ENCODE peak calls at places on chromosomes 4 and X, in four cellular contexts. M, K, N and Q are unnamed samples.
A peak's percentile ranks its signal among the peaks of the same experiment; 100 is the strongest.

GRCh38 chrX:100512471-100512870 is 72.3 kb upstream of the TNMD start:
- DNase-seq in K (peak; percentile 1), N (no peak), M (no peak), Q (no peak)

GRCh38 chr4:173960398-173960797 is 323.1 kb downstream of the FBXO8 start:
- DNase-seq in M (no peak), N (no peak), K (no peak), Q (no peak)

GRCh38 chrX:39946822-39947221 is 150.9 kb downstream of the BCOR start:
- DNase-seq in N (no peak), M (peak; percentile 83), K (no peak), Q (no peak)

GRCh38 chrX:31608651-31609050 is 536.8 kb upstream of the FTHL17 start:
- DNase-seq in M (no peak), K (no peak), N (no peak), Q (no peak)

GRCh38 chrX:131725001-131725654 is 181.3 kb downstream of the OR13H1 start:
- DNase-seq in K (no peak), N (no peak), M (no peak), Q (no peak)

GRCh38 chr4:121711263-121712000 is 14.7 kb upstream of the ANXA5 start:
- DNase-seq in K (no peak), M (peak; percentile 98), N (peak; percentile 73), Q (no peak)

GRCh38 chrX:9141496-9141895 is 107.6 kb upstream of the FAM9B start:
- DNase-seq in K (no peak), M (peak; percentile 39), N (no peak), Q (peak; percentile 45)

GRCh38 chrX:18887821-18888205 is 96.1 kb downstream of the PHKA2 start:
- DNase-seq in M (no peak), K (no peak), N (no peak), Q (no peak)

DNA sequence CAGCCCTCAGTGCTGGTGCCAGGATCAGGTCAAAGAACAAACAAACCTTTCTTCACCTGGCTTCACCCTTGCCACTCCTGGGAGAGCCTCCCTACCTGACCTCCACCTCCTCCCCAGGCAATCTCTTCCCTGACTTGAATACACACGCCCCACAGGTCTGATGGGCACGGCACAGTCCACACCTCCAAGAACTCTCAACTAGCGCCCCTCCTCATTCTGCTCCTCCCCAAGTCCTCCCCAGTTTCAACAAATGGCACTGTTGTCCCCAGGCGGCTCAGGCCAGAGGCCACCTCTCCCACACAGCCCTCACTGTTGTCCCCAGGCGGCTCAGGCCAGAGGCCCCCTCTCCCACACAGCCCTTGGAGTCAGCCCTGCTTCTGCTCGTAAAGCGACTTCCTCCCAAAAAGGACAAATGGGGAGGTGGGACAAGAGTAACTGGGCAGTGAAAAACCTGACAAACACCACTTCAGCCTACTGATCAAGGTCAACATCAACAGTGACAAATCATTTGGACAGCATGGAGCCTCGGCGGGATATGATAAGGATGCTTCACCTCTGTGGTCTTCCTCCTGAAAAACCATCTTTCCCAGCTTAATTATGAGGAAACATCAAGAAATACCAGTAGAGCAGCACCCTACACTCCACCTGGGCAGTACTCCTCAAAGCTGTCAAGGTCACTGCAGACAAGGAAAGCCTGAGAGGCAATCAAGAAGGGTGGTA is 2.9 kb downstream of the LETM1 start:
- DNase-seq in K (no peak), N (no peak), M (no peak), Q (no peak)
- H3K4me1 ChIP-seq in K (peaks cover 17% of the 10 kb centered on the region), N (peaks cover 12% of the 10 kb centered on the region), M (peaks cover 8% of the 10 kb centered on the region), Q (peaks cover 30% of the 10 kb centered on the region)

DNA sequence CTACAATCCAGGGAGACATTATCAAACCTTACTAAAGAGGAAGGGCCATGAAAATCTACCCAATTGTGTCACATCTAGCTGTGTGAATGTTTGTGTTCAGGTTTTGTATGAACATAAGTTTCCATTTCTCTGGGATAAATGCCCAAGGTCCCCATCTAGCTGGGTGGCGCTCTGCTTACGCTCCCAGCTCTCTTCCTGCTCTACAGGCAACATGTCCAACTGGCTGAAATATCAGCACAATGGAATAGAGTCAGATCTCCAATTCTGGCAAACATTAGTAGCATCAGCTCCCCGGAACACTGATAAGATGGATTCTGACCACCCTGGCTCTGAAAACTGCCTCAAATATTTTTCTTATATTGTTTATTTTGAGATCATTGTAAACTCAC is 74.9 kb downstream of the IRF2 start:
- DNase-seq in N (no peak), K (no peak), M (no peak), Q (no peak)
- H3K4me1 ChIP-seq in N (peaks cover 5% of the 10 kb centered on the region), K (no peaks in the 10 kb centered on the region), M (peaks cover 53% of the 10 kb centered on the region), Q (peaks cover 23% of the 10 kb centered on the region)

DNA sequence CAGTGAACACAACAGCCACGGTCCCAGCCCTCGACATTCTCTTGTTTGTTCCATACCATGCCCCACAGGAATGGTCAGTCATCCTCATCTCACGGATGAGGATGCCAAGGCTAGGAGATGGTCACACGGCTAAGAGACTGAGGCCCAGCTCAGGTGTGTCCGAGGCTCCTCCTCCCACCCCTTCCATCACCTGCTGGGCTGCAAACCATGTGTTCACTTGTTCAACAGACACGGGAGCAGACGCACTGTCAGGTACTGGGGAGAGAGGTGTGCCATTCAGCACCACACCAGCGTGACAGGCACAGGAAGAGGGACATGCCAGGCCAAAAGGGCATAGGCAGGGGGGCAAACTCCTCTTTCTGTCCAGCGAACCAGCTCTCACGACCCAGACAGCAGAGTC is 45.9 kb downstream of the ABLIM2 start:
- DNase-seq in N (no peak), K (no peak), M (no peak), Q (no peak)
- H3K4me1 ChIP-seq in N (peaks cover 4% of the 10 kb centered on the region), K (peaks cover 10% of the 10 kb centered on the region), M (no peaks in the 10 kb centered on the region), Q (peaks cover 11% of the 10 kb centered on the region)

GRCh38 chr4:3237711-3238560 is 11.0 kb upstream of the MSANTD1 start:
- DNase-seq in N (no peak), M (no peak), K (no peak), Q (no peak)

GRCh38 chr4:3235581-3235980 is 13.4 kb upstream of the MSANTD1 start:
- DNase-seq in K (no peak), M (no peak), N (no peak), Q (no peak)

GRCh38 chr4:3238721-3239120 is 10.2 kb upstream of the MSANTD1 start:
- DNase-seq in K (no peak), N (no peak), M (no peak), Q (no peak)

GRCh38 chr4:3236326-3236878 is 12.6 kb upstream of the MSANTD1 start:
- DNase-seq in N (no peak), K (no peak), M (no peak), Q (no peak)

DNA sequence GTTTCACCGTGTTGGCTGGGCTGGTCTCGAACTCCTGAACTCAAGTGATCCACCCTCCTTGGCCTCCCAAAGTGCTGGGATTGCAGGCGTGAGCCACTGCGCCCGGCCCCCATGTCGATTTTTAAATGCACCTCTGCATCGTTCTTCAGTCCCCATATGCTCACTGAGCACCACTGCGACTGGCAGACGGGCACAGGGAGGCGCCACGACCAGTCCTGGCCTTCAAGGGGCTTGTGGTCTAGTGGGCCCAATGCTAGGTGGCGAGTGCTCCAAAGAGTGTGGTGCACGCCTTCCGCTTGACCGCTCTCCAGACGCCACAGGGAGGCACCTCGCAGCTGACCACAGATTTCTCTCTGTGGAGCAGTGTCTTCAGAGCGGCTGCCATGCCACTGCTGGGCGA is 11.7 kb upstream of the MSANTD1 start:
- DNase-seq in K (no peak), M (no peak), N (no peak), Q (no peak)
- H3K4me1 ChIP-seq in K (no peaks in the 10 kb centered on the region), M (peaks cover 9% of the 10 kb centered on the region), N (no peaks in the 10 kb centered on the region), Q (no peaks in the 10 kb centered on the region)

GRCh38 chrX:65671286-65671685 is 3.8 kb downstream of the MSN start:
- DNase-seq in N (peak; percentile 66), K (no peak), M (no peak), Q (no peak)

GRCh38 chrX:65671966-65672365 is 4.5 kb downstream of the MSN start:
- DNase-seq in K (no peak), N (no peak), M (no peak), Q (no peak)

GRCh38 chrX:65673857-65674350 is 6.5 kb downstream of the MSN start:
- DNase-seq in K (no peak), N (no peak), M (no peak), Q (no peak)

GRCh38 chrX:65677954-65678469 is 10.6 kb downstream of the MSN start:
- DNase-seq in M (peak; percentile 55), K (no peak), N (no peak), Q (no peak)

DNA sequence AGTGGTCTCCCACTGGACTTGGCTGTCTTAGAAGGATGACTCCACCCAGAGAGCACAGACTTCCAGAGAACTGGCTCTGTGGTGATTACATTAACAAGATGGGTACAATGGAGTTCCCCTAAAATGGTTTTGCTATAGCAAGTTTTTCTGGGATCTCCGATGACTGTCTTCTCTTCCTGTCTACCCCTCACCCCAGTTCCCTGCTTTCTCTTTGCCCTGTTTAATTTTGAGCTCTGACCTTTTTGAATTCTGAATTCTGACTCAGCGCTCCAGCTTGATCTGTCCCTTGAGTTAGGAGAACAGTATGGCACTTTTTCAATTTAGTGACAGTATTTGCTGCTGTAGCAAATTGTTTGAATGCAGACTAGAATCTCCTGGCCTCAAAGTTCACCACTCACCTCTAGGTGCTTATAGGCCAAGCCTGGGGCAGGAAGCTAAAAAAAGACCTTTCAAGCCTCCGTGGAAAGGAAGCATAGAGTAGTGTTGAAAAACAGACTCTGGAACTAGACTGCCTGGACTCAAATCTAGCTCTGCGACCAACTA is 7.0 kb downstream of the MSN start:
- DNase-seq in M (no peak), N (no peak), K (peak; percentile 37), Q (no peak)
- H3K4me1 ChIP-seq in M (peaks cover 59% of the 10 kb centered on the region), N (peaks cover 14% of the 10 kb centered on the region), K (peaks cover 75% of the 10 kb centered on the region), Q (peaks cover 45% of the 10 kb centered on the region)

DNA sequence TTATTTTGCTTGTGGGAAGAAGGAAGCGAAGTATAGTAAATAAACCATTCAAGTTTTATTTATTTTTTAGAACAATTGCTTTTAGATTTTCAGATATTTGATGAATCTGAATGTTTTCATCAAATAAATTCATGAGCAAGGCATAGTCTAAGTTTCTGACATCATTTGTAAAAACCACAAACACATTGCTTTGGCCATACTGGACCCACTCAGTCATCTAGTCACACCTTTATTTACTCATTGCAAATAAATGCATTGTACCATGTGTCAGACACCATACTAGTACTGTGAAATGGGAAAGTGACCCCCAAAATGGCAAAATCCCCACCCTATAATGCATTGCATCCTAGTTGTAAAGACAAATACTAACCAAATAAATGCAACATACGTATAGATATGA is 449.1 kb upstream of the SMIM31 start:
- DNase-seq in M (no peak), K (no peak), N (no peak), Q (no peak)
- H3K4me1 ChIP-seq in M (peaks cover 11% of the 10 kb centered on the region), K (no peaks in the 10 kb centered on the region), N (no peaks in the 10 kb centered on the region), Q (no peaks in the 10 kb centered on the region)

GRCh38 chr4:158824425-158825274 is 55.8 kb downstream of the FNIP2 start:
- DNase-seq in N (no peak), K (no peak), M (no peak), Q (no peak)
- H3K4me1 ChIP-seq in N (peaks cover 25% of the 10 kb centered on the region), K (peaks cover 18% of the 10 kb centered on the region), M (peaks cover 22% of the 10 kb centered on the region), Q (peaks cover 19% of the 10 kb centered on the region)

GRCh38 chr4:87497586-87497985 is 31.6 kb downstream of the SPARCL1 start:
- DNase-seq in N (no peak), K (no peak), M (no peak), Q (no peak)

GRCh38 chr4:87499415-87500106 is 29.6 kb downstream of the SPARCL1 start:
- DNase-seq in N (no peak), K (no peak), M (no peak), Q (no peak)

GRCh38 chr4:87498446-87498900 is 30.7 kb downstream of the SPARCL1 start:
- DNase-seq in N (no peak), K (no peak), M (no peak), Q (no peak)

GRCh38 chr4:87500107-87500462 is 29.1 kb downstream of the SPARCL1 start:
- DNase-seq in K (no peak), M (no peak), N (no peak), Q (no peak)

GRCh38 chr4:87497141-87497540 is 32.0 kb downstream of the SPARCL1 start:
- DNase-seq in M (no peak), K (no peak), N (no peak), Q (no peak)
- H3K4me1 ChIP-seq in M (no peaks in the 10 kb centered on the region), K (no peaks in the 10 kb centered on the region), N (peaks cover 2% of the 10 kb centered on the region), Q (no peaks in the 10 kb centered on the region)

GRCh38 chrX:56429581-56429980 is 133.8 kb upstream of the UBQLN2 start:
- DNase-seq in M (no peak), K (no peak), N (no peak), Q (no peak)
- H3K4me1 ChIP-seq in M (no peaks in the 10 kb centered on the region), K (no peaks in the 10 kb centered on the region), N (no peaks in the 10 kb centered on the region), Q (no peaks in the 10 kb centered on the region)